ENCODE peak calls at places on chromosomes 2 and 18, in nine cellular contexts. I, O, Z, D, N, C, P, R and T are unnamed samples.

GRCh38 chr2:57343391-57344006 is 703.1 kb upstream of the VRK2 start:
- DNase-seq in I (no peak), O (no peak), Z (peak), D (no peak), N (no peak), C (no peak), P (no peak), R (no peak), T (no peak)

GRCh38 chr2:1494906-1495305 is 81.6 kb downstream of the TPO start:
- DNase-seq in I (no peak), O (no peak), Z (no peak), D (peak), N (no peak), C (no peak), P (no peak), R (no peak), T (peak)

GRCh38 chr2:69985684-69986083 is 24.3 kb upstream of the ASPRV1 start:
- DNase-seq in I (no peak), O (no peak), Z (peak), D (no peak), N (no peak), C (no peak), P (peak), R (no peak), T (no peak)

GRCh38 chr2:110206056-110206455 is 1.2 kb upstream of the NPHP1 start:
- DNase-seq in I (no peak), O (no peak), Z (peak), D (no peak), N (no peak), C (no peak), P (no peak), R (no peak), T (no peak)

GRCh38 chr2:25336446-25336845 is 5.3 kb downstream of the DNMT3A start:
- DNase-seq in I (no peak), O (no peak), Z (no peak), D (no peak), N (no peak), C (no peak), P (no peak), R (no peak), T (no peak)

GRCh38 chr2:8593239-8593638 is 88.6 kb upstream of the ID2 start:
- DNase-seq in I (no peak), O (no peak), Z (no peak), D (no peak), N (no peak), C (no peak), P (no peak), R (no peak), T (no peak)

GRCh38 chr18:905948-906415 is 1.3 kb downstream of the ADCYAP1 start:
- DNase-seq in I (no peak), O (no peak), Z (no peak), D (no peak), N (peak), C (no peak), P (no peak), R (no peak), T (no peak)

GRCh38 chr18:22285299-22286140 is 116.1 kb downstream of the GATA6 start:
- DNase-seq in I (no peak), O (no peak), Z (peak), D (no peak), N (no peak), C (no peak), P (no peak), R (no peak), T (no peak)

GRCh38 chr2:145085616-145086015 is 565.7 kb upstream of the ZEB2 start:
- DNase-seq in I (no peak), O (no peak), Z (no peak), D (no peak), N (no peak), C (no peak), P (no peak), R (no peak), T (no peak)

GRCh38 chr18:47953471-47953931 is 23.0 kb upstream of the SMAD2 start:
- DNase-seq in I (peak), O (no peak), Z (peak), D (peak), N (no peak), C (no peak), P (peak), R (peak), T (no peak)

GRCh38 chr2:226398580-226398979 is 401.0 kb downstream of the IRS1 start:
- DNase-seq in I (peak), O (no peak), Z (no peak), D (no peak), N (no peak), C (no peak), P (peak), R (no peak), T (no peak)

GRCh38 chr18:9619990-9620389 is 5.6 kb upstream of the PPP4R1 start:
- DNase-seq in I (no peak), O (no peak), Z (no peak), D (no peak), N (no peak), C (no peak), P (no peak), R (no peak), T (no peak)

GRCh38 chr2:222433381-222434173 is 9.2 kb downstream of the SGPP2 start:
- DNase-seq in I (no peak), O (no peak), Z (no peak), D (no peak), N (no peak), C (no peak), P (peak), R (no peak), T (no peak)

GRCh38 chr2:222439692-222440091 is 15.3 kb downstream of the SGPP2 start:
- DNase-seq in I (no peak), O (no peak), Z (no peak), D (no peak), N (no peak), C (no peak), P (no peak), R (no peak), T (no peak)

GRCh38 chr2:222431859-222432258 is 7.5 kb downstream of the SGPP2 start:
- DNase-seq in I (no peak), O (no peak), Z (no peak), D (no peak), N (no peak), C (no peak), P (no peak), R (peak), T (no peak)

GRCh38 chr2:222434204-222434603 is 9.9 kb downstream of the SGPP2 start:
- DNase-seq in I (no peak), O (no peak), Z (no peak), D (no peak), N (no peak), C (no peak), P (no peak), R (no peak), T (no peak)

GRCh38 chr2:222436040-222436413 is 11.7 kb downstream of the SGPP2 start:
- DNase-seq in I (no peak), O (no peak), Z (no peak), D (no peak), N (no peak), C (no peak), P (no peak), R (no peak), T (no peak)
- TF ChIP-seq CTCF in I (no peak), O (no peak), Z (no peak), D (no peak), N (no peak), C (no peak), P (no peak), R (no peak), T (no peak)

GRCh38 chr2:230449901-230450467 is 34.0 kb downstream of the SP100 start:
- DNase-seq in I (no peak), O (no peak), Z (no peak), D (no peak), N (no peak), C (no peak), P (no peak), R (no peak), T (no peak)

GRCh38 chr2:230447455-230448451 is 31.8 kb downstream of the SP100 start:
- DNase-seq in I (no peak), O (no peak), Z (no peak), D (no peak), N (no peak), C (no peak), P (no peak), R (no peak), T (no peak)

GRCh38 chr2:230443540-230443939 is 27.5 kb downstream of the SP100 start:
- DNase-seq in I (no peak), O (no peak), Z (peak), D (no peak), N (no peak), C (peak), P (no peak), R (no peak), T (no peak)

GRCh38 chr2:230444832-230445231 is 28.8 kb downstream of the SP100 start:
- DNase-seq in I (no peak), O (no peak), Z (no peak), D (no peak), N (no peak), C (no peak), P (no peak), R (no peak), T (no peak)

GRCh38 chr2:230447036-230447435 is 31.0 kb downstream of the SP100 start:
- DNase-seq in I (no peak), O (no peak), Z (no peak), D (no peak), N (no peak), C (no peak), P (no peak), R (no peak), T (no peak)
- TF ChIP-seq CTCF in I (no peak), O (no peak), Z (no peak), D (no peak), N (no peak), C (no peak), P (no peak), R (no peak), T (no peak)

DNA sequence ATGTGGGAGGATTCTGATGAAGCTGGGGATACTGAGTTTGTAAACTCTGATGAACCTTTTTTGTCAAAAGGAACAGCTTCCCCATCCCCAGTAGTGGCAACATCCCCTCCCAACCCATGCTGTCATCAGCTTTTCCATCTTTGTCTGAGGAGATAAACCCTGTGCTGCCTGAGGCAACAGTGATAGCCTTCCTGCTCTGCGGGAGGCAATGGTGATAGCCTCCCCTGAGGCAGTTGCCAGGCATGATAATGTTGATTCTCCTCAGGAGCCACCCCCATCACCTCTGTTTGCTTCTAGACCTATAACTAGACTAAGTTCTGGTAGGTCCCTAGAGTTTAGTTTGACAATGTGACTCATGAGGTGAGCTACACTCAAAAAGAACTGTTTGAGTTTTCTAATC is 97.5 kb downstream of the ERBB4 start:
- DNase-seq in I (no peak), O (no peak), Z (no peak), D (no peak), N (no peak), C (no peak), P (no peak), R (no peak), T (no peak)
- TF ChIP-seq CTCF in I (no peak), O (no peak), Z (no peak), D (no peak), N (no peak), C (no peak), P (no peak), R (no peak), T (no peak)

GRCh38 chr2:178069551-178069950 is 3.0 kb downstream of the PDE11A start:
- DNase-seq in I (no peak), O (no peak), Z (no peak), D (no peak), N (no peak), C (peak), P (no peak), R (no peak), T (no peak)
- TF ChIP-seq CTCF in I (no peak), O (no peak), Z (peak), D (no peak), N (no peak), C (no peak), P (no peak), R (no peak), T (peak)